ENCODE peak calls at places on chromosome 11, in nine cellular contexts. G is HuH-7; H is stimulated activated CD4-positive, alpha-beta T cell treated with anti-CD3 and anti-CD28 coated beads, Interleukin-2, amount 100 ng/mL, for 48 hours; Q is NCI-H2081; O is A549; Z is Calu3; K is WTC11; R is activated T-cell treated with anti-CD3 and anti-CD28 coated beads, Interleukin-2, amount 50 U/mL, for 48 hours; L is NCI-H1092. C is an unnamed sample.
A peak's percentile ranks its signal among the peaks of the same experiment; 100 is the strongest.

GRCh38 chr11:20154381-20154780 is 5.9 kb downstream of the DBX1 start:
- DNase-seq in G (no peak), Q (no peak), L (no peak), H (no peak), R (no peak), K (no peak), Z (no peak), O (no peak), C (no peak)

GRCh38 chr11:57311109-57311936 is 13.4 kb downstream of the TNKS1BP1 start:
- DNase-seq in R (peak; percentile 86), Z (peak; percentile 95), G (peak; percentile 97), O (peak; percentile 98), K (peak; percentile 93), Q (peak; percentile 36), H (peak; percentile 60), L (no peak), C (peak; percentile 96)

GRCh38 chr11:65459552-65459951 is 37.0 kb downstream of the NEAT1 start:
- DNase-seq in K (peak; percentile 85), R (no peak), G (no peak), L (no peak), Z (no peak), H (no peak), O (no peak), Q (no peak), C (no peak)

GRCh38 chr11:34447044-34447443 is 8.3 kb downstream of the CAT start:
- DNase-seq in R (no peak), G (no peak), L (no peak), Z (no peak), O (no peak), H (no peak), Q (no peak), K (no peak), C (no peak)

GRCh38 chr11:108916290-108916689 is 251.4 kb downstream of the DDX10 start:
- DNase-seq in Z (no peak), H (no peak), R (no peak), G (no peak), K (no peak), O (no peak), Q (no peak), L (no peak), C (no peak)

GRCh38 chr11:70732493-70733206 is 334.3 kb downstream of the CTTN start:
- DNase-seq in G (no peak), Z (no peak), K (peak; percentile 8), Q (no peak), O (no peak), H (no peak), L (no peak), R (no peak), C (no peak)

GRCh38 chr11:12109591-12110196 is 696 bp upstream of the MICAL2 start:
- DNase-seq in K (no peak), R (peak; percentile 52), L (no peak), Z (no peak), H (peak; percentile 27), G (no peak), Q (no peak), O (no peak), C (no peak)

GRCh38 chr11:103091024-103091423 is 936 bp downstream of the DCUN1D5 start:
- DNase-seq in K (no peak), O (peak; percentile 8), H (no peak), R (no peak), Q (peak; percentile 58), L (no peak), Z (no peak), G (no peak), C (no peak)

GRCh38 chr11:1228183-1228821 is 5.4 kb downstream of the MUC5B start:
- DNase-seq in K (no peak), Z (no peak), O (no peak), Q (no peak), L (no peak), H (no peak), G (no peak), R (no peak), C (peak; percentile 85)

GRCh38 chr11:17552392-17553248 is 5.6 kb downstream of the OTOG start:
- DNase-seq in G (no peak), R (no peak), H (no peak), Z (no peak), L (no peak), Q (no peak), K (no peak), O (no peak), C (peak; percentile 73)

C was measured in mesenteric fat pad.